ENCODE peak calls at places on chromosomes 3 and 15, in nine cellular contexts. D is spleen, X is transverse colon, U is suprapubic skin, O is stomach, W is HepG2, P is HCT116, S is sigmoid colon, R is Panc1. T is an unnamed sample.
A peak's percentile ranks its signal among the peaks of the same experiment; 100 is the strongest.

GRCh38 chr15:87873501-87873900 is 383.0 kb downstream of the NTRK3 start:
- DNase-seq in D (no peak), X (no peak), U (no peak), O (no peak), W (no peak), P (no peak), S (no peak), R (no peak), T (no peak)

GRCh38 chr3:66303556-66303955 is 82.8 kb downstream of the SLC25A26 start:
- DNase-seq in D (no peak), X (no peak), U (no peak), O (no peak), W (no peak), P (no peak), S (no peak), R (no peak), T (no peak)

GRCh38 chr15:59399465-59400102 is 26.9 kb upstream of the MYO1E start:
- DNase-seq in D (peak; percentile 76), X (peak; percentile 26), U (no peak), O (no peak), W (no peak), P (no peak), S (no peak), R (no peak), T (no peak)

GRCh38 chr15:63833246-63833696 is 477 bp downstream of the HERC1 start:
- DNase-seq in D (peak; percentile 89), X (peak; percentile 50), U (peak; percentile 84), O (peak; percentile 40), W (no peak), P (no peak), S (peak; percentile 73), R (no peak), T (no peak)

GRCh38 chr3:69370156-69370944 is 15.5 kb downstream of the FRMD4B start:
- DNase-seq in D (peak; percentile 95), X (peak; percentile 89), U (peak; percentile 90), O (peak; percentile 74), W (no peak), P (no peak), S (peak; percentile 84), R (no peak), T (no peak)

GRCh38 chr15:65646486-65646885 is 24.7 kb downstream of the SLC24A1 start:
- DNase-seq in D (no peak), X (no peak), U (no peak), O (no peak), W (no peak), P (no peak), S (no peak), R (no peak), T (no peak)

GRCh38 chr15:89514186-89514585 is 17.8 kb upstream of the RHCG start:
- DNase-seq in D (no peak), X (no peak), U (no peak), O (no peak), W (no peak), P (no peak), S (no peak), R (no peak), T (no peak)

GRCh38 chr3:195911041-195911945 is 2.9 kb upstream of the TNK2 start:
- DNase-seq in D (peak; percentile 71), X (no peak), U (no peak), O (no peak), W (no peak), P (no peak), S (peak; percentile 26), R (no peak), T (peak; percentile 34)

GRCh38 chr3:193971268-193971751 is 164.6 kb upstream of the HES1 start:
- DNase-seq in D (no peak), X (peak; percentile 81), U (no peak), O (peak; percentile 78), W (no peak), P (no peak), S (no peak), R (no peak), T (no peak)

GRCh38 chr3:13307041-13307440 is 113.1 kb downstream of the NUP210 start:
- DNase-seq in D (peak; percentile 27), X (no peak), U (no peak), O (no peak), W (no peak), P (no peak), S (no peak), R (no peak), T (no peak)

GRCh38 chr15:57384024-57384423 is 7.7 kb downstream of the CGNL1 start:
- DNase-seq in D (no peak), X (no peak), U (no peak), O (no peak), W (no peak), P (no peak), S (peak; percentile 71), R (no peak), T (no peak)

GRCh38 chr3:95341314-95341713 is 1278.5 kb downstream of the NSUN3 start:
- DNase-seq in D (no peak), X (peak; percentile 17), U (no peak), O (no peak), W (peak; percentile 37), P (no peak), S (no peak), R (no peak), T (no peak)

GRCh38 chr3:109118584-109118983 is 650 bp upstream of the MORC1 start:
- DNase-seq in D (no peak), X (no peak), U (no peak), O (no peak), W (no peak), P (no peak), S (no peak), R (no peak), T (no peak)

DNA sequence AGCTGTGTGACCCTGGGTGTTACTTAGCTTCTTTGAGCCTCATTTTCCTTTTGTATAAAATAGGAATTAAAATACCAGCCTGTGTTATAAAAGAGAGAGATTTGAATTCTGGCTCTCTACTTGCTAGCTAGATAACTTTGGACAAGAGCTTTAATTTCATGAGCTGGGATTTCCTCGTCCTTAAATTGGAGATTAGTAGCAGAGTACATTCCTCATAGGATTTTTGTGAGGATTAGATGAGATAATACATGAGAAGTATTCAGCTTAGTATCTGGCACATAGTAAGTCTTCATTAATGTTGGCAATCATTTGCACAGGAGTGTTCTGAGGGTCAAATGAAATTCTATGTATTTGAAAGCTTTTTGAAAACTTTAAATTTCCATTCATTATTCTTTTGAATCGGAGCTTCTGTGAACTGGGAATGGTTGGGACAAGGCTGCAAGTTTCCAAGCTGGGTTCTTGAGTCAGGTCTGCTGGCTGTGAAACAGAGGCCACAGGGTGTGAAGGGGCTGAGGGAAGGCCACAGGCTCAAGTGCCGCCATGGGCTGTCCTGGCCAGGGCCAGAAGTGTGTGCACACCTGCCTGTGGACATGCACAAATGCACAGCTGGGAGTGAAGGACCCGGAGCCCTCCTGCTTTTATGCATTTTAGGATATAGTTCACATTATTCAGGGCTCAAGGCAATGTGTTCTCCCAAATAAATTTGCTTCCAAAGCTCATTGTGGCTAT is 17.2 kb downstream of the ALPK3 start:
- DNase-seq in D (peak; percentile 38), X (no peak), U (no peak), O (no peak), W (no peak), P (no peak), S (no peak), R (no peak), T (no peak)
- H3K9me3 ChIP-seq in D (no peaks in the 10 kb centered on the region), X (no peaks in the 10 kb centered on the region), U (no peaks in the 10 kb centered on the region), O (no peaks in the 10 kb centered on the region), W (no peaks in the 10 kb centered on the region), P (no peaks in the 10 kb centered on the region), S (no peaks in the 10 kb centered on the region), R (no peaks in the 10 kb centered on the region), T (no peaks in the 10 kb centered on the region)

GRCh38 chr15:40949756-40950207 is 3.5 kb upstream of the CHAC1 start:
- DNase-seq in D (peak; percentile 6), X (peak; percentile 55), U (no peak), O (peak; percentile 76), W (peak; percentile 34), P (no peak), S (no peak), R (no peak), T (no peak)
- TF ChIP-seq POLR2AphosphoS5 in D (no peak), X (no peak), U (no peak), O (peak; percentile 69), W (no peak), P (no peak), S (no peak), R (no peak), T (no peak)

GRCh38 chr15:71353171-71353570 is 237.9 kb downstream of the THSD4 start:
- DNase-seq in D (no peak), X (no peak), U (no peak), O (no peak), W (no peak), P (no peak), S (no peak), R (no peak), T (no peak)
- H3K4me1 ChIP-seq in D (peaks cover 8% of the 10 kb centered on the region), X (peaks cover 18% of the 10 kb centered on the region), U (peaks cover 32% of the 10 kb centered on the region), O (peaks cover 7% of the 10 kb centered on the region), W (no peaks in the 10 kb centered on the region), P (peaks cover 9% of the 10 kb centered on the region), S (peaks cover 42% of the 10 kb centered on the region), R (no peaks in the 10 kb centered on the region), T (no peaks in the 10 kb centered on the region)

GRCh38 chr3:14949126-14949525 is 1.7 kb downstream of the NR2C2 start:
- DNase-seq in D (no peak), X (no peak), U (no peak), O (no peak), W (no peak), P (no peak), S (no peak), R (no peak), T (no peak)

GRCh38 chr3:14947886-14948608 is 664 bp downstream of the NR2C2 start:
- DNase-seq in D (peak; percentile 99), X (peak; percentile 98), U (peak; percentile 98), O (peak; percentile 97), W (peak; percentile 89), P (peak; percentile 92), S (peak; percentile 98), R (peak; percentile 58), T (peak; percentile 96)

GRCh38 chr3:14946749-14947104 is 656 bp upstream of the NR2C2 start:
- DNase-seq in D (no peak), X (no peak), U (no peak), O (no peak), W (no peak), P (no peak), S (no peak), R (no peak), T (no peak)

GRCh38 chr3:14948609-14949038 is 1.2 kb downstream of the NR2C2 start:
- DNase-seq in D (no peak), X (no peak), U (no peak), O (no peak), W (no peak), P (no peak), S (no peak), R (no peak), T (no peak)

GRCh38 chr3:14947105-14947885 is at the start of gene NR2C2:
- DNase-seq in D (peak; percentile 97), X (peak; percentile 91), U (peak; percentile 92), O (peak; percentile 88), W (peak; percentile 68), P (peak; percentile 32), S (peak; percentile 94), R (no peak), T (peak; percentile 82)
- H3K9me3 ChIP-seq in D (no peaks in the 10 kb centered on the region), X (no peaks in the 10 kb centered on the region), U (no peaks in the 10 kb centered on the region), O (no peaks in the 10 kb centered on the region), W (no peaks in the 10 kb centered on the region), P (no peaks in the 10 kb centered on the region), S (no peaks in the 10 kb centered on the region), R (no peaks in the 10 kb centered on the region), T (no peaks in the 10 kb centered on the region)

GRCh38 chr15:40069178-40070165 is 30.5 kb upstream of the SRP14 start:
- DNase-seq in D (peak; percentile 93), X (peak; percentile 95), U (peak; percentile 94), O (peak; percentile 99), W (peak; percentile 76), P (peak; percentile 73), S (peak; percentile 94), R (peak; percentile 71), T (peak; percentile 99)
- TF ChIP-seq POLR2AphosphoS5 in D (peak; percentile 83), X (peak; percentile 82), U (peak; percentile 79), O (peak; percentile 92), W (no peak), P (peak; percentile 56), S (peak; percentile 65), R (peak; percentile 88), T (peak; percentile 75)

GRCh38 chr3:9732080-9732752 is 681 bp downstream of the BRPF1 start:
- DNase-seq in D (peak; percentile 91), X (peak; percentile 26), U (no peak), O (peak; percentile 29), W (no peak), P (no peak), S (no peak), R (no peak), T (no peak)
- H3K4me1 ChIP-seq in D (peaks cover 62% of the 10 kb centered on the region), X (peaks cover 24% of the 10 kb centered on the region), U (peaks cover 26% of the 10 kb centered on the region), O (peaks cover 24% of the 10 kb centered on the region), W (peaks cover 23% of the 10 kb centered on the region), P (peaks cover 19% of the 10 kb centered on the region), S (peaks cover 32% of the 10 kb centered on the region), R (peaks cover 7% of the 10 kb centered on the region), T (peaks cover 8% of the 10 kb centered on the region)